ENCODE peak calls at places on chromosomes 16 and 17, in nine cellular contexts. B, J, H, I, D, X, Y, V and K are unnamed samples.

GRCh38 chr17:59558039-59558438 is 7.4 kb upstream of the DHX40 start:
- DNase-seq in B (no peak), J (no peak), H (no peak), I (no peak), D (no peak), X (no peak), Y (no peak), V (no peak), K (no peak)

GRCh38 chr17:82679586-82680465 is 18.7 kb downstream of the RAB40B start:
- DNase-seq in B (no peak), J (no peak), H (no peak), I (no peak), D (no peak), X (no peak), Y (no peak), V (no peak), K (no peak)

GRCh38 chr17:42287305-42288077 is 807 bp upstream of the STAT5A start:
- DNase-seq in B (no peak), J (no peak), H (peak), I (no peak), D (no peak), X (no peak), Y (peak), V (no peak), K (no peak)

GRCh38 chr17:1070411-1070810 is 73.5 kb downstream of the TIMM22 start:
- DNase-seq in B (no peak), J (no peak), H (no peak), I (no peak), D (peak), X (no peak), Y (no peak), V (no peak), K (no peak)

GRCh38 chr17:80599546-80600305 is 55.1 kb downstream of the RPTOR start:
- DNase-seq in B (peak), J (peak), H (no peak), I (no peak), D (no peak), X (no peak), Y (no peak), V (no peak), K (no peak)

GRCh38 chr17:18332909-18333489 is 17.9 kb downstream of the SMCR8 start:
- DNase-seq in B (no peak), J (no peak), H (no peak), I (peak), D (no peak), X (no peak), Y (no peak), V (no peak), K (no peak)

GRCh38 chr16:57192146-57192545 is 6.0 kb downstream of the RSPRY1 start:
- DNase-seq in B (peak), J (no peak), H (no peak), I (no peak), D (no peak), X (peak), Y (no peak), V (no peak), K (no peak)

GRCh38 chr17:59469786-59470485 is 95.5 kb upstream of the DHX40 start:
- DNase-seq in B (no peak), J (no peak), H (no peak), I (no peak), D (no peak), X (no peak), Y (no peak), V (no peak), K (no peak)

GRCh38 chr16:28112908-28113307 is 49.4 kb upstream of the GSG1L start:
- DNase-seq in B (no peak), J (no peak), H (peak), I (no peak), D (no peak), X (no peak), Y (no peak), V (no peak), K (no peak)

GRCh38 chr17:44000871-44001460 is 3.5 kb upstream of the NAGS start:
- DNase-seq in B (no peak), J (no peak), H (no peak), I (no peak), D (no peak), X (no peak), Y (no peak), V (no peak), K (no peak)

GRCh38 chr17:13024033-13024432 is 6.2 kb upstream of the ELAC2 start:
- DNase-seq in B (no peak), J (no peak), H (no peak), I (no peak), D (no peak), X (no peak), Y (no peak), V (no peak), K (no peak)

GRCh38 chr17:29559640-29560039 is 7.2 kb downstream of the ABHD15 start:
- DNase-seq in B (no peak), J (no peak), H (no peak), I (no peak), D (no peak), X (no peak), Y (no peak), V (no peak), K (peak)

GRCh38 chr16:84585886-84586285 is 32.0 kb downstream of the COTL1 start:
- DNase-seq in B (no peak), J (no peak), H (no peak), I (no peak), D (no peak), X (no peak), Y (peak), V (peak), K (peak)

GRCh38 chr17:74008196-74008595 is 195.3 kb upstream of the RPL38 start:
- DNase-seq in B (no peak), J (no peak), H (peak), I (no peak), D (no peak), X (no peak), Y (peak), V (peak), K (peak)

GRCh38 chr17:3695129-3695722 is 729 bp downstream of the P2RX5 start:
- DNase-seq in B (no peak), J (no peak), H (peak), I (no peak), D (no peak), X (no peak), Y (peak), V (no peak), K (peak)